ENCODE peak calls at places on chromosomes 6 and 20, in seven cellular contexts. One of them, this sample, is unnamed.

GRCh38 chr6:137873273-137873762 is 6.3 kb downstream of the TNFAIP3 start:
- DNase-seq in amniotic stem cell: no peak
- DNase-seq in stimulated activated CD8-positive, alpha-beta memory T cell treated with anti-CD3 and anti-CD28 coated beads, Interleukin-2, amount 100 ng/mL, for 1 hour: no peak
- DNase-seq in cardiac fibroblast: peak
- DNase-seq in RWPE1: peak
- DNase-seq in T-helper 9 cell: no peak
- DNase-seq in anterior cingulate cortex: no peak
- DNase-seq in this sample: no peak

GRCh38 chr20:840858-841567 is 7.5 kb downstream of the FAM110A start:
- DNase-seq in RWPE1: peak
- DNase-seq in anterior cingulate cortex: no peak
- DNase-seq in amniotic stem cell: no peak
- DNase-seq in stimulated activated CD8-positive, alpha-beta memory T cell treated with anti-CD3 and anti-CD28 coated beads, Interleukin-2, amount 100 ng/mL, for 1 hour: no peak
- DNase-seq in T-helper 9 cell: no peak
- DNase-seq in cardiac fibroblast: no peak
- DNase-seq in this sample: no peak

GRCh38 chr20:51400051-51400926 is 142.2 kb downstream of the NFATC2 start:
- DNase-seq in anterior cingulate cortex: no peak
- DNase-seq in RWPE1: no peak
- DNase-seq in cardiac fibroblast: peak
- DNase-seq in stimulated activated CD8-positive, alpha-beta memory T cell treated with anti-CD3 and anti-CD28 coated beads, Interleukin-2, amount 100 ng/mL, for 1 hour: peak
- DNase-seq in amniotic stem cell: no peak
- DNase-seq in T-helper 9 cell: peak
- DNase-seq in this sample: peak

GRCh38 chr20:25224941-25225340 is 22.9 kb upstream of the PYGB start:
- DNase-seq in cardiac fibroblast: no peak
- DNase-seq in T-helper 9 cell: no peak
- DNase-seq in anterior cingulate cortex: no peak
- DNase-seq in RWPE1: no peak
- DNase-seq in amniotic stem cell: no peak
- DNase-seq in stimulated activated CD8-positive, alpha-beta memory T cell treated with anti-CD3 and anti-CD28 coated beads, Interleukin-2, amount 100 ng/mL, for 1 hour: no peak
- DNase-seq in this sample: no peak

GRCh38 chr6:36677753-36678487 is 594 bp upstream of the CDKN1A start:
- DNase-seq in anterior cingulate cortex: no peak
- DNase-seq in RWPE1: no peak
- DNase-seq in cardiac fibroblast: no peak
- DNase-seq in amniotic stem cell: no peak
- DNase-seq in stimulated activated CD8-positive, alpha-beta memory T cell treated with anti-CD3 and anti-CD28 coated beads, Interleukin-2, amount 100 ng/mL, for 1 hour: no peak
- DNase-seq in T-helper 9 cell: no peak
- DNase-seq in this sample: no peak

GRCh38 chr6:142331075-142331551 is 29.3 kb downstream of the ADGRG6 start:
- DNase-seq in RWPE1: no peak
- DNase-seq in amniotic stem cell: no peak
- DNase-seq in cardiac fibroblast: peak
- DNase-seq in anterior cingulate cortex: no peak
- DNase-seq in T-helper 9 cell: no peak
- DNase-seq in stimulated activated CD8-positive, alpha-beta memory T cell treated with anti-CD3 and anti-CD28 coated beads, Interleukin-2, amount 100 ng/mL, for 1 hour: no peak
- DNase-seq in this sample: no peak

GRCh38 chr6:297571-298232 is 5.4 kb downstream of the DUSP22 start:
- DNase-seq in RWPE1: no peak
- DNase-seq in anterior cingulate cortex: no peak
- DNase-seq in T-helper 9 cell: no peak
- DNase-seq in cardiac fibroblast: no peak
- DNase-seq in stimulated activated CD8-positive, alpha-beta memory T cell treated with anti-CD3 and anti-CD28 coated beads, Interleukin-2, amount 100 ng/mL, for 1 hour: no peak
- DNase-seq in amniotic stem cell: no peak
- DNase-seq in this sample: no peak

GRCh38 chr6:46743425-46744158 is 3.1 kb upstream of the ANKRD66 start:
- DNase-seq in cardiac fibroblast: no peak
- DNase-seq in RWPE1: no peak
- DNase-seq in stimulated activated CD8-positive, alpha-beta memory T cell treated with anti-CD3 and anti-CD28 coated beads, Interleukin-2, amount 100 ng/mL, for 1 hour: no peak
- DNase-seq in T-helper 9 cell: no peak
- DNase-seq in anterior cingulate cortex: no peak
- DNase-seq in amniotic stem cell: no peak
- DNase-seq in this sample: no peak

GRCh38 chr20:47356526-47357295 is at the start of gene ZMYND8:
- DNase-seq in T-helper 9 cell: peak
- DNase-seq in RWPE1: peak
- DNase-seq in amniotic stem cell: peak
- DNase-seq in stimulated activated CD8-positive, alpha-beta memory T cell treated with anti-CD3 and anti-CD28 coated beads, Interleukin-2, amount 100 ng/mL, for 1 hour: peak
- DNase-seq in anterior cingulate cortex: peak
- DNase-seq in cardiac fibroblast: peak
- DNase-seq in this sample: peak

GRCh38 chr6:29553268-29554057 is 6.1 kb downstream of the UBD start:
- DNase-seq in amniotic stem cell: no peak
- DNase-seq in cardiac fibroblast: peak
- DNase-seq in RWPE1: no peak
- DNase-seq in T-helper 9 cell: no peak
- DNase-seq in anterior cingulate cortex: no peak
- DNase-seq in stimulated activated CD8-positive, alpha-beta memory T cell treated with anti-CD3 and anti-CD28 coated beads, Interleukin-2, amount 100 ng/mL, for 1 hour: no peak
- DNase-seq in this sample: no peak

GRCh38 chr20:48015136-48015925 is 230.1 kb upstream of the SULF2 start:
- DNase-seq in RWPE1: no peak
- DNase-seq in cardiac fibroblast: no peak
- DNase-seq in stimulated activated CD8-positive, alpha-beta memory T cell treated with anti-CD3 and anti-CD28 coated beads, Interleukin-2, amount 100 ng/mL, for 1 hour: no peak
- DNase-seq in amniotic stem cell: no peak
- DNase-seq in T-helper 9 cell: no peak
- DNase-seq in anterior cingulate cortex: no peak
- DNase-seq in this sample: no peak

GRCh38 chr6:5726976-5727718 is 279.6 kb downstream of the NRN1 start:
- DNase-seq in RWPE1: no peak
- DNase-seq in T-helper 9 cell: no peak
- DNase-seq in cardiac fibroblast: no peak
- DNase-seq in amniotic stem cell: no peak
- DNase-seq in stimulated activated CD8-positive, alpha-beta memory T cell treated with anti-CD3 and anti-CD28 coated beads, Interleukin-2, amount 100 ng/mL, for 1 hour: no peak
- DNase-seq in anterior cingulate cortex: no peak
- DNase-seq in this sample: no peak

GRCh38 chr20:53609501-53610445 is 16.1 kb upstream of the ZNF217 start:
- DNase-seq in anterior cingulate cortex: no peak
- DNase-seq in T-helper 9 cell: peak
- DNase-seq in RWPE1: no peak
- DNase-seq in amniotic stem cell: no peak
- DNase-seq in stimulated activated CD8-positive, alpha-beta memory T cell treated with anti-CD3 and anti-CD28 coated beads, Interleukin-2, amount 100 ng/mL, for 1 hour: peak
- DNase-seq in cardiac fibroblast: peak
- DNase-seq in this sample: peak

This sample was measured in activated T-helper 1 cell treated with Interleukin-2 at 50 U/mL for 16 hours.